ENCODE peak calls at places on chromosomes 5 and 9, in four cellular contexts. One of them, this sample, is unnamed.

GRCh38 chr9:109242751-109243150 is 75.7 kb upstream of the FRRS1L start:
- DNase-seq in SK-N-SH: no peak
- DNase-seq in H1: no peak
- DNase-seq in K562: no peak
- DNase-seq in this sample: no peak

GRCh38 chr5:77333036-77333435 is 122.6 kb downstream of the PDE8B start:
- DNase-seq in K562: no peak
- DNase-seq in SK-N-SH: no peak
- DNase-seq in H1: no peak
- DNase-seq in this sample: no peak

GRCh38 chr9:92029553-92029952 is 79.5 kb upstream of the ROR2 start:
- DNase-seq in SK-N-SH: no peak
- DNase-seq in H1: no peak
- DNase-seq in K562: no peak
- DNase-seq in this sample: no peak

GRCh38 chr5:154190652-154191304 is at the start of gene GALNT10:
- DNase-seq in K562: peak
- DNase-seq in H1: no peak
- DNase-seq in SK-N-SH: peak
- DNase-seq in this sample: no peak

GRCh38 chr9:114282507-114282906 is 40.4 kb upstream of the ORM1 start:
- DNase-seq in K562: no peak
- DNase-seq in SK-N-SH: no peak
- DNase-seq in H1: no peak
- DNase-seq in this sample: no peak

GRCh38 chr5:181047921-181048320 is 7.9 kb downstream of the BTNL9 start:
- DNase-seq in H1: no peak
- DNase-seq in K562: no peak
- DNase-seq in SK-N-SH: no peak
- DNase-seq in this sample: no peak

GRCh38 chr9:81844131-81844567 is 84.1 kb upstream of the SPATA31D4 start:
- DNase-seq in SK-N-SH: no peak
- DNase-seq in K562: no peak
- DNase-seq in H1: no peak
- DNase-seq in this sample: no peak

GRCh38 chr9:123389070-123389469 is 33.1 kb downstream of the CRB2 start:
- DNase-seq in K562: no peak
- DNase-seq in H1: no peak
- DNase-seq in SK-N-SH: no peak
- DNase-seq in this sample: no peak

GRCh38 chr5:52915176-52915875 is 73.8 kb upstream of the ITGA2 start:
- DNase-seq in SK-N-SH: peak
- DNase-seq in H1: peak
- DNase-seq in K562: peak
- DNase-seq in this sample: peak

GRCh38 chr5:180172447-180173197 is 36.4 kb downstream of the RASGEF1C start:
- DNase-seq in H1: no peak
- DNase-seq in SK-N-SH: peak
- DNase-seq in K562: peak
- DNase-seq in this sample: no peak

GRCh38 chr9:85112376-85112775 is 442.8 kb downstream of the NTRK2 start:
- DNase-seq in SK-N-SH: no peak
- DNase-seq in K562: no peak
- DNase-seq in H1: no peak
- DNase-seq in this sample: no peak

GRCh38 chr5:140202610-140203009 is 27.6 kb downstream of the CYSTM1 start:
- DNase-seq in SK-N-SH: no peak
- DNase-seq in K562: no peak
- DNase-seq in H1: no peak
- DNase-seq in this sample: no peak

GRCh38 chr9:72394061-72394460 is 29.1 kb upstream of the ZFAND5 start:
- DNase-seq in K562: no peak
- DNase-seq in H1: no peak
- DNase-seq in SK-N-SH: no peak
- DNase-seq in this sample: no peak

GRCh38 chr5:171505473-171506043 is 86.1 kb downstream of the FGF18 start:
- DNase-seq in H1: no peak
- DNase-seq in SK-N-SH: no peak
- DNase-seq in K562: no peak
- DNase-seq in this sample: no peak

GRCh38 chr9:129584136-129584535 is 36.8 kb downstream of the C9orf50 start:
- DNase-seq in SK-N-SH: peak
- DNase-seq in K562: peak
- DNase-seq in H1: no peak
- DNase-seq in this sample: peak

GRCh38 chr9:126720661-126721530 is 83.9 kb upstream of the ZBTB43 start:
- DNase-seq in H1: no peak
- DNase-seq in K562: no peak
- DNase-seq in SK-N-SH: no peak
- DNase-seq in this sample: no peak

GRCh38 chr5:126360467-126360866 is 62.7 kb upstream of the GRAMD2B start:
- DNase-seq in H1: no peak
- DNase-seq in SK-N-SH: no peak
- DNase-seq in K562: no peak
- DNase-seq in this sample: no peak

GRCh38 chr5:166068547-166069335 is 2222.7 kb upstream of the WWC1 start:
- DNase-seq in SK-N-SH: no peak
- DNase-seq in H1: no peak
- DNase-seq in K562: no peak
- DNase-seq in this sample: no peak

GRCh38 chr5:152072076-152072475 is 147.4 kb upstream of the GLRA1 start:
- DNase-seq in H1: no peak
- DNase-seq in K562: no peak
- DNase-seq in SK-N-SH: no peak
- DNase-seq in this sample: no peak

GRCh38 chr5:73867344-73868335 is 241.6 kb downstream of the ARHGEF28 start:
- DNase-seq in H1: no peak
- DNase-seq in K562: no peak
- DNase-seq in SK-N-SH: no peak
- DNase-seq in this sample: no peak

GRCh38 chr5:177475563-177476427 is 2.4 kb upstream of the DBN1 start:
- DNase-seq in H1: no peak
- DNase-seq in SK-N-SH: no peak
- DNase-seq in K562: no peak
- DNase-seq in this sample: no peak

DNA sequence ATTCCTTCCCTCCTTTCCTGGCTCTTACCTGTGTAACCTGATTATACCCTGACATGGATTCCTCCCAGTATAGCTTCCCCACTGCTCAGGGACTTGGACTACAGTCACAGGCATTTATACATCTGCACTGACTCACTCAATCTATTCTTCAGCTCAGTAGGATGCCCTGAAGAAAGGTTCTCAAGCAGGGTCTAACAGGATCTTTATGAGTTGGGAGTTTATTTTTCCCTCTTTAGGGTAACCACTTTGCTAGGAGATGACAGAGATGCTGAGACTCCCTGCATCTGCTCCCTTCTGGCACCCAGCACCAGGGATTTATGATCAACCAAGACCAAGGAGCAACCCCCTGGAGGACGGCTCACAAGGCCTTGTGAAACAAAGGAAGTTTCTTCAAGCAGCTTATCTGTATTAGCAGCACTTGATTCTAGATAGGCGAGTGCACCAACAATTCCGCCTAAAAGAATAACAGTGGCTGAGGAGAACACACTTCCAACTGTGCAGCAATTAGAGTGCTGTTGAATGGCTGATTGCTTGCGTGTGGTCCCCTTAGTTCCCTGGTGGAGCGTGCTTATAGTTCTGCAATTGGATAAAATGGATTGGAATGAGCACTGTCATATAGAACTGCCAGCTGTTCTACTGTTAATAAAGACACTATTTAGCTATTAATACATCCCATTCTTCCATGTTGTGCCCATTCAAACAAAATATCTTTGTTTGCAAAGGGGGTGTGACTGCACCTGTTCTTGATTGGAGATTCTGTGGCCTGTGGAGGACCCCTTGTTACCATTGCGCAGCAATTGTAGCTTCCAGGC is 482.6 kb downstream of the ZNF608 start:
- DNase-seq in SK-N-SH: no peak
- DNase-seq in H1: peak
- DNase-seq in K562: no peak
- DNase-seq in this sample: peak
- TF ChIP-seq TEAD4 in SK-N-SH: no peak
- TF ChIP-seq TEAD4 in H1: no peak
- TF ChIP-seq TEAD4 in K562: no peak
- TF ChIP-seq TEAD4 in this sample: no peak

GRCh38 chr9:137700911-137701310 is 82.1 kb downstream of the EHMT1 start:
- DNase-seq in K562: no peak
- DNase-seq in SK-N-SH: no peak
- DNase-seq in H1: no peak
- DNase-seq in this sample: no peak
- TF ChIP-seq MAX in K562: no peak
- TF ChIP-seq MAX in SK-N-SH: no peak
- TF ChIP-seq MAX in H1: no peak
- TF ChIP-seq MAX in this sample: no peak

GRCh38 chr9:124621371-124622328 is 114.5 kb upstream of the NR5A1 start:
- DNase-seq in K562: no peak
- DNase-seq in H1: no peak
- DNase-seq in SK-N-SH: no peak
- DNase-seq in this sample: no peak
- TF ChIP-seq TEAD4 in K562: no peak
- TF ChIP-seq TEAD4 in H1: no peak
- TF ChIP-seq TEAD4 in SK-N-SH: no peak
- TF ChIP-seq TEAD4 in this sample: no peak

GRCh38 chr5:159026781-159027180 is 72.9 kb downstream of the EBF1 start:
- DNase-seq in H1: no peak
- DNase-seq in SK-N-SH: peak
- DNase-seq in K562: no peak
- DNase-seq in this sample: no peak

GRCh38 chr5:159018855-159019254 is 80.9 kb downstream of the EBF1 start:
- DNase-seq in K562: no peak
- DNase-seq in H1: no peak
- DNase-seq in SK-N-SH: no peak
- DNase-seq in this sample: no peak

GRCh38 chr5:159021360-159022177 is 78.1 kb downstream of the EBF1 start:
- DNase-seq in H1: no peak
- DNase-seq in K562: no peak
- DNase-seq in SK-N-SH: peak
- DNase-seq in this sample: no peak

GRCh38 chr5:159017787-159018186 is 81.9 kb downstream of the EBF1 start:
- DNase-seq in H1: peak
- DNase-seq in SK-N-SH: peak
- DNase-seq in K562: peak
- DNase-seq in this sample: peak

GRCh38 chr5:159022178-159022556 is 77.5 kb downstream of the EBF1 start:
- DNase-seq in SK-N-SH: peak
- DNase-seq in H1: no peak
- DNase-seq in K562: no peak
- DNase-seq in this sample: no peak
- TF ChIP-seq MAX in SK-N-SH: peak
- TF ChIP-seq MAX in H1: no peak
- TF ChIP-seq MAX in K562: no peak
- TF ChIP-seq MAX in this sample: no peak

GRCh38 chr5:127665641-127666040 is 16.8 kb downstream of the CTXN3 start:
- DNase-seq in K562: no peak
- DNase-seq in H1: no peak
- DNase-seq in SK-N-SH: no peak
- DNase-seq in this sample: no peak
- TF ChIP-seq TEAD4 in K562: no peak
- TF ChIP-seq TEAD4 in H1: no peak
- TF ChIP-seq TEAD4 in SK-N-SH: no peak
- TF ChIP-seq TEAD4 in this sample: no peak

GRCh38 chr9:17580119-17580518 is 1.3 kb downstream of the SH3GL2 start:
- DNase-seq in H1: no peak
- DNase-seq in K562: no peak
- DNase-seq in SK-N-SH: no peak
- DNase-seq in this sample: no peak

GRCh38 chr9:17578577-17578910 is 322 bp upstream of the SH3GL2 start:
- DNase-seq in SK-N-SH: no peak
- DNase-seq in H1: no peak
- DNase-seq in K562: no peak
- DNase-seq in this sample: no peak

GRCh38 chr9:17574342-17574741 is 4.5 kb upstream of the SH3GL2 start:
- DNase-seq in SK-N-SH: no peak
- DNase-seq in K562: no peak
- DNase-seq in H1: no peak
- DNase-seq in this sample: no peak

GRCh38 chr9:17578911-17579793 is at the start of gene SH3GL2:
- DNase-seq in H1: peak
- DNase-seq in K562: no peak
- DNase-seq in SK-N-SH: peak
- DNase-seq in this sample: peak
- TF ChIP-seq MAX in H1: peak
- TF ChIP-seq MAX in K562: no peak
- TF ChIP-seq MAX in SK-N-SH: no peak
- TF ChIP-seq MAX in this sample: peak

DNA sequence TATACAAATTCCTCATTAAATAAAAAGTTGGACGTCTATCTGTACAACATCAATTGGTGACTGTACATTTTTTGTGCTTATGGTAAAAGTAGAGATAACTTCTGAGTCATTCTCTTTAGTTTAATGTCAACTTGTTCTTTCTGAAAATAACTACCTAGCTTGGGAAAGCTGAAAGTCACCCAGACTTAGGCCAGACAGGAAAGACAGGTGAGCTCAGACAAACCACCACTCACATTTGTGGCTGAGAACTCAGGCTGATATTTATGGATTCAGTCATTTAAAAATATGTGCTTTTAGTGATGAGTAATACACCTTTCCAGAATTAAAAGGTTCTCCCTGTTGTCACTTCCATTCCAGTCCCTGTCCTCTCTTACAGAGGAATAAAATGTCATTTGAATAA is 31.8 kb upstream of the ENTREP1 start:
- DNase-seq in SK-N-SH: no peak
- DNase-seq in H1: no peak
- DNase-seq in K562: no peak
- DNase-seq in this sample: no peak
- TF ChIP-seq TEAD4 in SK-N-SH: no peak
- TF ChIP-seq TEAD4 in H1: no peak
- TF ChIP-seq TEAD4 in K562: no peak
- TF ChIP-seq TEAD4 in this sample: no peak